ENCODE peak calls at places on chromosomes 5 and 9, in four cellular contexts. H is astrocyte of the cerebellum, M is uterus, W is aorta. F is an unnamed sample.

GRCh38 chr5:180345781-180346180 is 7.4 kb downstream of the GFPT2 start:
- DNase-seq in H (no peak), M (no peak), W (no peak), F (no peak)

GRCh38 chr5:121006206-121006605 is 542.1 kb downstream of the PRR16 start:
- DNase-seq in H (no peak), M (no peak), W (no peak), F (no peak)

GRCh38 chr9:31140316-31140715 is 1244.1 kb upstream of the ACO1 start:
- DNase-seq in H (peak), M (no peak), W (no peak), F (no peak)

GRCh38 chr5:143302344-143302743 is 101.1 kb downstream of the NR3C1 start:
- DNase-seq in H (no peak), M (no peak), W (no peak), F (no peak)

GRCh38 chr9:19231126-19232035 is 888 bp downstream of the DENND4C start:
- DNase-seq in H (no peak), M (peak), W (peak), F (no peak)

GRCh38 chr9:27413507-27414214 is 110.4 kb upstream of the IFNK start:
- DNase-seq in H (no peak), M (no peak), W (no peak), F (no peak)

GRCh38 chr5:157819502-157820125 is 39.3 kb downstream of the CLINT1 start:
- DNase-seq in H (no peak), M (no peak), W (no peak), F (no peak)

GRCh38 chr5:65900746-65901145 is 25.6 kb upstream of the ERBIN start:
- DNase-seq in H (no peak), M (no peak), W (no peak), F (no peak)

GRCh38 chr9:106333487-106333886 is 529.5 kb upstream of the ZNF462 start:
- DNase-seq in H (no peak), M (no peak), W (no peak), F (no peak)

GRCh38 chr5:164052536-164053090 is 547.2 kb downstream of the MAT2B start:
- DNase-seq in H (no peak), M (no peak), W (no peak), F (no peak)

GRCh38 chr5:173771058-173771742 is 116.9 kb upstream of the CPEB4 start:
- DNase-seq in H (no peak), M (no peak), W (no peak), F (no peak)

GRCh38 chr5:71828641-71829040 is 109.6 kb downstream of the CARTPT start:
- DNase-seq in H (no peak), M (no peak), W (no peak), F (no peak)

GRCh38 chr9:77807295-77807694 is 159.2 kb upstream of the GNA14 start:
- DNase-seq in H (no peak), M (no peak), W (no peak), F (no peak)

DNA sequence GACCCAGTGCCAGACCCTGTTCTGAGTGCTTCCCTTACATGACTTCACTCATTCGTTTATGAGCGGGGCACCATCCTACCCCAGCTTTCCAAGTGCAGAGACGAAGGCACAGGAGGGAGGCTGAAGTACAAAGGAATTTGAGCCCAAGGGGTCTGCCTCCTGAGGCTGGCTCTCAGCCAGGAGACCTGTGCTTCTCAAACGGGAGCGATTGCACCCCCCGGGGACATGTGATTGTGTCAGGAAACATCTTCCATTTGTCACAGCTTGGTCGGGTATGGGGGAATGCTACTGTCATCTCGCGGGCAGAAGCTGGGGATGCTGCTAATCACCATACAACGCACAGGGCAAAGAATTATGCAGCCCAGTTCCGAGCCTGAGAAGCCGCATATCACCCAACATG is 23.9 kb downstream of the ADCY2 start:
- DNase-seq in H (no peak), M (no peak), W (no peak), F (no peak)
- H3K4me3 ChIP-seq in H (no peak), M (no peak), W (no peak), F (no peak)

DNA sequence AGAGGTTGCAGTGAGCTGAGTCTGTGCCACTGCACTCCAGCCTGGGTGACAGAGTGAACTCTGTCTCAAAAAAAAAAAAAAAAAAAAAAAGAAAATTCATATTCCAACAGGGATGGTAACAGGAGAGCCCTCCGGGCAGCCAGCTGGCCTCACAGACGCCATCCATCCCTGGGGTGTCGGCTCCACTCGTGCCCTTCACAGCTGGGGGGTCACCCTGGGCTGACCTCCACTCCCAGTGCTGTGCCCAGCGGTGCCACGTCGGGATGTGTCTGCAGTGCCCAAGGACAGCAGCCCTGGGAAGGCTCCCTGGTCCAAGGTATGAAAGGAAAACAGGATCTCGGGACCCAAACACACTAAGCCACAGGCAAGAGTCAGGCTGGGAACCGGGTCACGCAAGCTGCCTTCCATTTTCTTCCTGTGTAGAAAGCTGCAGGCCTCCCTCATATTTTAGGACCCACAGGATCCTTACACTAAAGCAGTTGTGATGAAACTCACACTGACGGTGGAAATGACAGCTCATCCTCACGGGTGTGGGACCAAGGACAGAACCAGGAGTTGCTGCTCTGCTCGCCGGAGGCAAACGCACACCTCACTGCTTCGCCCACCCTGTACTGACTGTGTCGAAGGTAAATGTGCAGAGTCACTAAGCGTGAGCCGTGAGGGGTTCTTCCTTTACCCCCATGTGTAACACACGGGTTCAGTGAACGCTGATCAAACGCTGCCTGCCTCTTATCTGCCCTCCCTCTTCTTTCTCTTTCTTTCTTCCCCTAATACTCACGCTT is 5.3 kb downstream of the SLC12A7 start:
- DNase-seq in H (no peak), M (no peak), W (no peak), F (no peak)
- H3K4me3 ChIP-seq in H (no peak), M (no peak), W (no peak), F (no peak)

GRCh38 chr5:23763170-23763569 is 255.8 kb downstream of the PRDM9 start:
- DNase-seq in H (no peak), M (no peak), W (no peak), F (no peak)
- H3K4me3 ChIP-seq in H (no peak), M (no peak), W (no peak), F (no peak)

GRCh38 chr5:1801954-1802295 is 718 bp downstream of the NDUFS6 start:
- DNase-seq in H (no peak), M (no peak), W (no peak), F (peak)
- H3K4me3 ChIP-seq in H (peak), M (peak), W (peak), F (peak)

GRCh38 chr5:68387107-68387506 is 171.6 kb downstream of the PIK3R1 start:
- DNase-seq in H (no peak), M (no peak), W (no peak), F (no peak)
- H3K4me3 ChIP-seq in H (no peak), M (no peak), W (no peak), F (no peak)

F was measured in coronary artery.